ENCODE peak calls at places on chromosomes 4 and X, in seven cellular contexts. E is stomach, H is suprapubic skin, R is endothelial cell of umbilical vein, Z is transverse colon, T is H1, K is sigmoid colon. L is an unnamed sample.

GRCh38 chrX:14616876-14617275 is 87.5 kb downstream of the GLRA2 start:
- DNase-seq in R (no peak), T (no peak), E (no peak), H (no peak), Z (no peak), K (no peak), L (no peak)

GRCh38 chrX:9948406-9948805 is 18.8 kb upstream of the CLDN34 start:
- DNase-seq in K (no peak), H (no peak), T (no peak), E (no peak), Z (no peak), R (no peak), L (no peak)

GRCh38 chr4:47831026-47831689 is 6.7 kb downstream of the CORIN start:
- DNase-seq in Z (no peak), E (no peak), K (no peak), T (no peak), H (no peak), R (no peak), L (no peak)

GRCh38 chrX:72392816-72393800 is 87.4 kb upstream of the CITED1 start:
- DNase-seq in H (no peak), Z (no peak), E (no peak), R (no peak), K (no peak), T (no peak), L (no peak)

GRCh38 chr4:45944000-45944399 is 179.9 kb downstream of the GABRG1 start:
- DNase-seq in K (no peak), E (no peak), Z (no peak), R (no peak), T (no peak), H (no peak), L (no peak)

GRCh38 chr4:28287837-28288236 is 1427.2 kb downstream of the STIM2 start:
- DNase-seq in K (no peak), T (no peak), E (no peak), R (peak), Z (no peak), H (no peak), L (no peak)

GRCh38 chr4:161303551-161303950 is 860.2 kb downstream of the FSTL5 start:
- DNase-seq in T (no peak), E (no peak), K (no peak), Z (no peak), R (no peak), H (no peak), L (no peak)

GRCh38 chr4:101464596-101464995 is 117.3 kb upstream of the PPP3CA start:
- DNase-seq in K (no peak), H (no peak), R (no peak), E (no peak), Z (no peak), T (no peak), L (no peak)

GRCh38 chr4:146368209-146368608 is 153.5 kb downstream of the SLC10A7 start:
- DNase-seq in E (no peak), R (peak), Z (no peak), H (no peak), T (no peak), K (no peak), L (no peak)

GRCh38 chr4:7650606-7651400 is 216.1 kb upstream of the PSAPL1 start:
- DNase-seq in K (peak), H (no peak), T (no peak), E (no peak), R (no peak), Z (no peak), L (no peak)

GRCh38 chr4:127622621-127622922 is 10.2 kb upstream of the INTU start:
- DNase-seq in H (no peak), E (no peak), K (no peak), R (no peak), Z (no peak), T (peak), L (no peak)
- H3K4me3 ChIP-seq in H (peak), E (peak), K (peak), R (peak), Z (peak), T (peak), L (peak)

DNA sequence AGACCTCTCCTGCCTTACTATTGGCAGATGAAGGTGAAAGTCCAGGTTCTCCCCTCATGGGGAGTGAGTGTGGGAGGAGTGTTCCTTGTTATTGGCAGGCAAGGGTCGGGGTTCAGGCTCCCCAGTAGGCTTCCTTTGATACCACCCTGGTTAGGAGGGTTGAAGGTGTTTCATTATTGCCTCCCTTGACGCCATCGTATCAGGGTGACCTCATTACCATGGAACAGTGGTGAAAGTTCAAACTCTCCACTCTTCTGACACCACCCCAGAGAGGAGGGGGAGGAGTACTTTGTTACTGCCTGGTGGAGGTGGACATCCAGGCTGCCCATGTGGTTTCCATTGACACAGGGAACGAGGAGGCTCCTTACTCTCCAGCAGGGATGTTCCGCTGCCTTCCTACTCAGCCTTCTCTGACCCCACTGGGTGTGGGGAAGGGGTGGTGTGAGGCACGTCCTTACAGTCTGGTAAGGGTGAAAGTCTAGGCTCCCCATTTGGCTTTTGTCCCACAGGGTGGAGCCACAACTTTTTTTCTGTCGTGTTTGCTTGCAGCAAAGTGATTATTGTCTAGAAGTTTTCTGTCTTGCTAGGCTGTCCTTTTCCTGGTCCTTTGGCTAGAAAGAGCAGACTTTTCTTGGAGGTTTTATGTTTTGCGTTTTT is 37.2 kb upstream of the USP9X start:
- DNase-seq in R (no peak), T (no peak), E (no peak), H (no peak), K (no peak), Z (peak), L (no peak)
- TF ChIP-seq POLR2A in R (no peak), T (no peak), E (no peak), H (no peak), K (no peak), Z (peak), L (no peak)

GRCh38 chrX:105189093-105189492 is 31.4 kb downstream of the TEX13A start:
- DNase-seq in K (no peak), Z (no peak), E (no peak), R (no peak), T (no peak), H (no peak), L (no peak)

GRCh38 chrX:105191878-105192277 is 28.6 kb downstream of the TEX13A start:
- DNase-seq in K (no peak), Z (no peak), T (no peak), R (peak), H (no peak), E (no peak), L (no peak)

GRCh38 chrX:105190252-105190853 is 30.1 kb downstream of the TEX13A start:
- DNase-seq in E (no peak), K (no peak), R (peak), H (no peak), Z (peak), T (no peak), L (no peak)
- TF ChIP-seq POLR2AphosphoS5 in E (no peak), K (no peak), R (no peak), H (no peak), Z (no peak), T (no peak), L (no peak)

DNA sequence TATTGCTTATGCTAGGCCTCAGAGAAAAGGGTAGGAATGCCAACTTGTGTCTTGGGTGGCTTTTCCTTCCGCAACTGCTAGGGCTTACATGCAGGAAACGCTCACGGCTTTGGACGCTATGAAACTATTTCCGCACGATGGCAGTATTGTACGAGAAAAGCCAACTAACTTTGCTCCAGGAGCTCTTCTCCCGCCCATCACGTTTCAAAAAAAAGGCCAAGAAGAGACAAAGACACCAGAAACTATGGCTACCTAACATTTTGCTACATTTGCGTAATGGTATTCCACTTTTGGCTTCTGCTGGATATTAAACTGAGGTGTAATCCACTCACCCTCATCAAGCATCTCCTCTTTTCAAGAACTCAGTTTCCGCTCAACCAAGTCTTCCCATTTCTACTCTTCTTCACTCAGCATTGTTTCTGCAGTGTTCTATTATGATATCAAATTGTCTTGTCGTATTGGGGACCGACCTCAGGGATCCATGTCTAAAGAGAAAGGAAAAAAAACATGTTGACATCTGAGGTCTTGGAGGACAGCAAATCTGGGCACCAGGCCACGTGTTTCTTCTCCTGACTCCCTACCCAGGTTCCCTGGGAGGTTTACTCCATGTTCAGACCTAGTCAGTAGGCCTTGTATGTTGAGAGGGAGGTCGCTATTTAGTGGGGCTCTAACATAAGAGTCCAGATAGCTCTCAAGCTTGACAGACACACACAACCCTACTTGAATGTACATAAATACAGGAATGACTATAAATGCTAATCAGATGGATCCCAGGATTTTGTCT is 239.4 kb upstream of the STK26 start:
- DNase-seq in Z (peak), K (peak), R (no peak), E (peak), T (no peak), H (peak), L (no peak)
- H3K4me3 ChIP-seq in Z (no peak), K (no peak), R (no peak), E (no peak), T (no peak), H (no peak), L (no peak)

GRCh38 chr4:40055873-40056721 is 553 bp upstream of the N4BP2 start:
- DNase-seq in E (peak), T (no peak), H (peak), Z (peak), R (peak), K (peak), L (peak)
- TF ChIP-seq POLR2A in E (no peak), T (peak), H (no peak), Z (peak), R (peak), K (no peak), L (no peak)

GRCh38 chr4:11367371-11367770 is 61.3 kb downstream of the HS3ST1 start:
- DNase-seq in K (peak), E (peak), R (peak), T (no peak), H (peak), Z (peak), L (peak)
- TF ChIP-seq POLR2AphosphoS5 in K (peak), E (no peak), R (no peak), T (no peak), H (no peak), Z (no peak), L (peak)

DNA sequence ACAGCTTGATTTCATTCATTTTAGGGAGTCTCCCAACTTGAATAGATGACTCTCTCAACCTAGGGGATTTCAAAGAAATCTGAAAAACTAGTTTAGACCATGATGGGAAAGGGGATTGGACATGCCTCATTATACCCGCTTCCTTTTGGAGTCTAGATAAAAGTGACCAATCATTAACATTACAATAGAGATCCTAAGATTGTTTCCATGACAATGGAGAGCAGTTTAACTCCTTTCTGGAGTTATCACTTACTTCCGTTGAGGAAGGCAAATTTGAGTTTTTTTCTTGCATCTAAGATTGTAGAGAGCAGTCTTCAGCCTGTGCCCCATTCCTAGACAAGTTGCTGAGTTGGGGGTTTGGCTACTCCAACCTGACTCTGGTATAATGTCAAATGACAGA is 11.4 kb upstream of the IL15 start:
- DNase-seq in Z (no peak), H (no peak), R (no peak), E (no peak), K (no peak), T (no peak), L (no peak)
- H3K4me3 ChIP-seq in Z (no peak), H (no peak), R (no peak), E (no peak), K (no peak), T (no peak), L (no peak)